ENCODE peak calls at places on chromosomes 16 and 17, in seven cellular contexts. One of them, this sample, is unnamed.

GRCh38 chr16:1707193-1707790 is 1.3 kb downstream of the MAPK8IP3 start:
- DNase-seq in A673: peak
- DNase-seq in ovary: no peak
- DNase-seq in astrocyte: peak
- DNase-seq in neural crest cell: no peak
- DNase-seq in HFF-Myc: no peak
- DNase-seq in omental fat pad: no peak
- DNase-seq in this sample: no peak

GRCh38 chr16:79598341-79599181 is 2.0 kb downstream of the MAF start:
- DNase-seq in ovary: peak
- DNase-seq in astrocyte: peak
- DNase-seq in A673: peak
- DNase-seq in HFF-Myc: no peak
- DNase-seq in omental fat pad: no peak
- DNase-seq in neural crest cell: peak
- DNase-seq in this sample: no peak

GRCh38 chr17:76452646-76453430 is at the start of gene UBE2O:
- DNase-seq in ovary: peak
- DNase-seq in A673: peak
- DNase-seq in astrocyte: peak
- DNase-seq in HFF-Myc: peak
- DNase-seq in neural crest cell: peak
- DNase-seq in omental fat pad: peak
- DNase-seq in this sample: peak

GRCh38 chr16:19843371-19843770 is 41.3 kb downstream of the GPRC5B start:
- DNase-seq in ovary: no peak
- DNase-seq in neural crest cell: no peak
- DNase-seq in A673: no peak
- DNase-seq in HFF-Myc: no peak
- DNase-seq in astrocyte: no peak
- DNase-seq in omental fat pad: no peak
- DNase-seq in this sample: no peak

GRCh38 chr17:49951362-49952080 is 17.5 kb upstream of the DLX4 start:
- DNase-seq in neural crest cell: no peak
- DNase-seq in ovary: peak
- DNase-seq in omental fat pad: no peak
- DNase-seq in astrocyte: no peak
- DNase-seq in HFF-Myc: no peak
- DNase-seq in A673: no peak
- DNase-seq in this sample: no peak

GRCh38 chr16:87101903-87102302 is 215.3 kb downstream of the C16orf95 start:
- DNase-seq in neural crest cell: no peak
- DNase-seq in ovary: no peak
- DNase-seq in HFF-Myc: no peak
- DNase-seq in omental fat pad: no peak
- DNase-seq in A673: no peak
- DNase-seq in astrocyte: peak
- DNase-seq in this sample: no peak

GRCh38 chr17:10126554-10127493 is 71.6 kb downstream of the GAS7 start:
- DNase-seq in HFF-Myc: no peak
- DNase-seq in A673: no peak
- DNase-seq in omental fat pad: no peak
- DNase-seq in neural crest cell: no peak
- DNase-seq in astrocyte: no peak
- DNase-seq in ovary: peak
- DNase-seq in this sample: no peak

GRCh38 chr17:7304179-7304578 is 3.2 kb upstream of the EIF5A start:
- DNase-seq in neural crest cell: no peak
- DNase-seq in HFF-Myc: no peak
- DNase-seq in A673: no peak
- DNase-seq in astrocyte: no peak
- DNase-seq in omental fat pad: no peak
- DNase-seq in ovary: no peak
- DNase-seq in this sample: no peak

GRCh38 chr16:84232060-84232459 is 7.8 kb downstream of the KCNG4 start:
- DNase-seq in HFF-Myc: no peak
- DNase-seq in ovary: no peak
- DNase-seq in astrocyte: no peak
- DNase-seq in A673: no peak
- DNase-seq in omental fat pad: no peak
- DNase-seq in neural crest cell: no peak
- DNase-seq in this sample: no peak

GRCh38 chr16:22360963-22361659 is 13.3 kb downstream of the CDR2 start:
- DNase-seq in neural crest cell: no peak
- DNase-seq in omental fat pad: no peak
- DNase-seq in astrocyte: no peak
- DNase-seq in HFF-Myc: no peak
- DNase-seq in A673: peak
- DNase-seq in ovary: no peak
- DNase-seq in this sample: no peak

GRCh38 chr16:63372283-63372682 is 1336.0 kb upstream of the CDH8 start:
- DNase-seq in neural crest cell: no peak
- DNase-seq in omental fat pad: no peak
- DNase-seq in A673: no peak
- DNase-seq in ovary: no peak
- DNase-seq in astrocyte: no peak
- DNase-seq in HFF-Myc: no peak
- DNase-seq in this sample: no peak

GRCh38 chr16:64440421-64440831 is 681.4 kb downstream of the CDH11 start:
- DNase-seq in astrocyte: peak
- DNase-seq in neural crest cell: no peak
- DNase-seq in A673: no peak
- DNase-seq in ovary: no peak
- DNase-seq in HFF-Myc: peak
- DNase-seq in omental fat pad: no peak
- DNase-seq in this sample: no peak

GRCh38 chr16:57630402-57630787 is 2.0 kb downstream of the ADGRG1 start:
- DNase-seq in neural crest cell: no peak
- DNase-seq in ovary: no peak
- DNase-seq in HFF-Myc: no peak
- DNase-seq in A673: no peak
- DNase-seq in omental fat pad: no peak
- DNase-seq in astrocyte: no peak
- DNase-seq in this sample: no peak

GRCh38 chr17:77995146-77995852 is 36.8 kb downstream of the TNRC6C start:
- DNase-seq in omental fat pad: no peak
- DNase-seq in neural crest cell: no peak
- DNase-seq in ovary: no peak
- DNase-seq in astrocyte: no peak
- DNase-seq in HFF-Myc: no peak
- DNase-seq in A673: no peak
- DNase-seq in this sample: no peak

GRCh38 chr17:44797809-44798208 is 32.3 kb downstream of the GJC1 start:
- DNase-seq in HFF-Myc: no peak
- DNase-seq in neural crest cell: no peak
- DNase-seq in A673: no peak
- DNase-seq in astrocyte: no peak
- DNase-seq in ovary: no peak
- DNase-seq in omental fat pad: no peak
- DNase-seq in this sample: no peak

GRCh38 chr17:42394838-42395237 is 6.6 kb upstream of the STAT3 start:
- DNase-seq in neural crest cell: no peak
- DNase-seq in omental fat pad: no peak
- DNase-seq in ovary: no peak
- DNase-seq in astrocyte: no peak
- DNase-seq in A673: no peak
- DNase-seq in HFF-Myc: no peak
- DNase-seq in this sample: no peak

GRCh38 chr17:56297142-56297541 is 143.9 kb downstream of the ANKFN1 start:
- DNase-seq in ovary: no peak
- DNase-seq in astrocyte: peak
- DNase-seq in A673: no peak
- DNase-seq in neural crest cell: no peak
- DNase-seq in omental fat pad: no peak
- DNase-seq in HFF-Myc: no peak
- DNase-seq in this sample: no peak

GRCh38 chr16:78874241-78874983 is 726.1 kb downstream of the MAF start:
- DNase-seq in HFF-Myc: no peak
- DNase-seq in A673: no peak
- DNase-seq in ovary: no peak
- DNase-seq in astrocyte: no peak
- DNase-seq in omental fat pad: no peak
- DNase-seq in neural crest cell: no peak
- DNase-seq in this sample: no peak

GRCh38 chr16:85448557-85449194 is 164.4 kb upstream of the GSE1 start:
- DNase-seq in astrocyte: no peak
- DNase-seq in A673: no peak
- DNase-seq in ovary: no peak
- DNase-seq in neural crest cell: no peak
- DNase-seq in omental fat pad: no peak
- DNase-seq in HFF-Myc: no peak
- DNase-seq in this sample: no peak

GRCh38 chr16:17565605-17566004 is 94.8 kb upstream of the XYLT1 start:
- DNase-seq in ovary: no peak
- DNase-seq in HFF-Myc: no peak
- DNase-seq in neural crest cell: no peak
- DNase-seq in A673: no peak
- DNase-seq in omental fat pad: no peak
- DNase-seq in astrocyte: no peak
- DNase-seq in this sample: no peak
- TF ChIP-seq CTCF in ovary: no peak
- TF ChIP-seq CTCF in HFF-Myc: peak
- TF ChIP-seq CTCF in neural crest cell: peak
- TF ChIP-seq CTCF in A673: no peak
- TF ChIP-seq CTCF in omental fat pad: no peak
- TF ChIP-seq CTCF in astrocyte: no peak
- TF ChIP-seq CTCF in this sample: no peak

GRCh38 chr17:29157310-29157709 is 22.9 kb downstream of the MYO18A start:
- DNase-seq in neural crest cell: no peak
- DNase-seq in HFF-Myc: no peak
- DNase-seq in astrocyte: no peak
- DNase-seq in A673: no peak
- DNase-seq in ovary: no peak
- DNase-seq in omental fat pad: no peak
- DNase-seq in this sample: no peak

GRCh38 chr17:29154516-29155234 is 25.5 kb downstream of the MYO18A start:
- DNase-seq in astrocyte: no peak
- DNase-seq in ovary: no peak
- DNase-seq in neural crest cell: no peak
- DNase-seq in A673: no peak
- DNase-seq in omental fat pad: no peak
- DNase-seq in HFF-Myc: no peak
- DNase-seq in this sample: no peak

GRCh38 chr17:29156781-29157180 is 23.4 kb downstream of the MYO18A start:
- DNase-seq in omental fat pad: no peak
- DNase-seq in ovary: no peak
- DNase-seq in astrocyte: no peak
- DNase-seq in HFF-Myc: no peak
- DNase-seq in neural crest cell: no peak
- DNase-seq in A673: no peak
- DNase-seq in this sample: no peak

GRCh38 chr17:29155235-29155965 is 24.8 kb downstream of the MYO18A start:
- DNase-seq in astrocyte: no peak
- DNase-seq in HFF-Myc: no peak
- DNase-seq in A673: no peak
- DNase-seq in ovary: peak
- DNase-seq in neural crest cell: no peak
- DNase-seq in omental fat pad: no peak
- DNase-seq in this sample: peak

GRCh38 chr17:29155966-29156338 is 24.2 kb downstream of the MYO18A start:
- DNase-seq in astrocyte: peak
- DNase-seq in ovary: no peak
- DNase-seq in omental fat pad: no peak
- DNase-seq in A673: no peak
- DNase-seq in neural crest cell: no peak
- DNase-seq in HFF-Myc: no peak
- DNase-seq in this sample: no peak
- TF ChIP-seq CTCF in astrocyte: no peak
- TF ChIP-seq CTCF in ovary: no peak
- TF ChIP-seq CTCF in omental fat pad: no peak
- TF ChIP-seq CTCF in A673: no peak
- TF ChIP-seq CTCF in neural crest cell: no peak
- TF ChIP-seq CTCF in HFF-Myc: no peak
- TF ChIP-seq CTCF in this sample: no peak

GRCh38 chr17:66582373-66583111 is 252.4 kb upstream of the CACNG5 start:
- DNase-seq in A673: no peak
- DNase-seq in neural crest cell: no peak
- DNase-seq in omental fat pad: no peak
- DNase-seq in HFF-Myc: no peak
- DNase-seq in astrocyte: no peak
- DNase-seq in ovary: no peak
- DNase-seq in this sample: no peak
- TF ChIP-seq CTCF in A673: peak
- TF ChIP-seq CTCF in neural crest cell: no peak
- TF ChIP-seq CTCF in omental fat pad: no peak
- TF ChIP-seq CTCF in HFF-Myc: peak
- TF ChIP-seq CTCF in astrocyte: no peak
- TF ChIP-seq CTCF in ovary: no peak
- TF ChIP-seq CTCF in this sample: no peak

GRCh38 chr16:27355610-27356009 is 41.8 kb downstream of the IL4R start:
- DNase-seq in neural crest cell: no peak
- DNase-seq in astrocyte: no peak
- DNase-seq in omental fat pad: no peak
- DNase-seq in ovary: no peak
- DNase-seq in A673: peak
- DNase-seq in HFF-Myc: no peak
- DNase-seq in this sample: no peak
- TF ChIP-seq CTCF in neural crest cell: peak
- TF ChIP-seq CTCF in astrocyte: peak
- TF ChIP-seq CTCF in omental fat pad: no peak
- TF ChIP-seq CTCF in ovary: no peak
- TF ChIP-seq CTCF in A673: peak
- TF ChIP-seq CTCF in HFF-Myc: peak
- TF ChIP-seq CTCF in this sample: peak

GRCh38 chr16:71645450-71645849 is 19.5 kb downstream of the MARVELD3 start:
- DNase-seq in omental fat pad: no peak
- DNase-seq in neural crest cell: no peak
- DNase-seq in HFF-Myc: no peak
- DNase-seq in ovary: no peak
- DNase-seq in A673: peak
- DNase-seq in astrocyte: peak
- DNase-seq in this sample: peak
- TF ChIP-seq CTCF in omental fat pad: no peak
- TF ChIP-seq CTCF in neural crest cell: peak
- TF ChIP-seq CTCF in HFF-Myc: peak
- TF ChIP-seq CTCF in ovary: no peak
- TF ChIP-seq CTCF in A673: peak
- TF ChIP-seq CTCF in astrocyte: peak
- TF ChIP-seq CTCF in this sample: peak

DNA sequence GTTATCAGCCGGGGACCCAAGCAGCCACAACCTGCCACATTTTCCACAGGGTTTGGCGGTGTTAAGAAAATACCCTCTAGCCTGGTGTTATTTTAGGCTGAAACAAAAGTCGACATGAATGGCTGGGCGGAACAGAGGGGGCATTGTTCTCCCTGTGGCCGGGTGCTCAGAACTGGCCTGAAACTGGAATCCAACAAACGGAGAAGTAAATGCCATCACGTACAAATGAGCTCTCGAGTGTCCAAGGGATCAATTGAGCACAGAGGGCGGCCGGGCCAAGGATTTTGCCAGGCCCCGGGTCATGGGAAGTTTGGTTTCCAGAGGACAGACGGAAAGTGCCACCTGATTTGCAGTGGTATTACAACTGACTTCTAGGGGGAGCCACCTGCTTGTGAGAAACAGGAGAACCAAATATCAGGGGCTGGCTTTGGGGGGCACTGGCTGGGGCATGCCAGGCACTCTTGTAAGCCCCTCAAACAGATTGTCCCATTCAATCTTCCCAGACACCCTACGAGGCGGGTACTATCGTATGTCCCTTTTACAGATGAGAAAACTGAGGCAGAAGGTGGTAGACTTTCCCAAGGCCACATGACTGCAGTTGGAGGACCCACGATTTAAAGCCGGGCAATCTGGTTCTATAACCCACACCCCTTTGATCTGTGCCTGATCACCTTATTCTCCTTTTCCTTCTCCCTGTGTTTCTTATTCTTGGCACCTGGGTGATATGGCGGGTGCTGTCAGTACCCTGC is 146.1 kb upstream of the IRX3 start:
- DNase-seq in neural crest cell: peak
- DNase-seq in ovary: no peak
- DNase-seq in HFF-Myc: no peak
- DNase-seq in astrocyte: no peak
- DNase-seq in A673: no peak
- DNase-seq in omental fat pad: no peak
- DNase-seq in this sample: no peak
- TF ChIP-seq CTCF in neural crest cell: no peak
- TF ChIP-seq CTCF in ovary: no peak
- TF ChIP-seq CTCF in HFF-Myc: no peak
- TF ChIP-seq CTCF in astrocyte: no peak
- TF ChIP-seq CTCF in A673: peak
- TF ChIP-seq CTCF in omental fat pad: no peak
- TF ChIP-seq CTCF in this sample: no peak

This sample was measured in GM10248.